ENCODE peak calls at places on chromosomes 3 and 15, in seven cellular contexts. J is CD8-positive, alpha-beta memory T cell; U is NT2/D1; A is left ventricle myocardium inferior; S is coronary artery; M is WERI-Rb-1; P is AG04450. O is an unnamed sample.

GRCh38 chr15:64483749-64484148 is 23.4 kb downstream of the ZNF609 start:
- DNase-seq in P (no peak), U (no peak), A (no peak), J (no peak), M (no peak), S (no peak), O (no peak)

GRCh38 chr15:67125589-67126502 is 60.4 kb downstream of the SMAD3 start:
- DNase-seq in P (peak), U (no peak), S (peak), M (no peak), A (peak), J (no peak), O (peak)

GRCh38 chr15:65835452-65835851 is 33.8 kb upstream of the RAB11A start:
- DNase-seq in S (no peak), M (no peak), P (no peak), A (no peak), J (no peak), U (no peak), O (no peak)

GRCh38 chr3:151946606-151947005 is 73.2 kb downstream of the SUCNR1 start:
- DNase-seq in M (no peak), U (no peak), S (no peak), P (no peak), A (no peak), J (no peak), O (no peak)

GRCh38 chr15:95946946-95947345 is 383.6 kb upstream of the NR2F2 start:
- DNase-seq in J (no peak), P (no peak), S (no peak), M (no peak), A (no peak), U (no peak), O (no peak)

GRCh38 chr3:46466273-46466672 is 1.6 kb upstream of the LTF start:
- DNase-seq in P (no peak), U (no peak), S (peak), A (peak), J (no peak), M (no peak), O (no peak)

GRCh38 chr15:49242820-49243219 is 72.8 kb downstream of the GALK2 start:
- DNase-seq in A (no peak), J (no peak), P (peak), U (peak), M (no peak), S (no peak), O (no peak)

GRCh38 chr3:4976109-4976508 is 3.1 kb upstream of the BHLHE40 start:
- DNase-seq in S (no peak), A (peak), M (peak), P (no peak), U (peak), J (no peak), O (no peak)

GRCh38 chr15:85407421-85408269 is 27.2 kb downstream of the AKAP13 start:
- DNase-seq in S (no peak), M (no peak), J (no peak), P (peak), A (no peak), U (no peak), O (no peak)

GRCh38 chr3:127137757-127138536 is 55.0 kb upstream of the PRR23E start:
- DNase-seq in A (no peak), S (no peak), J (no peak), M (no peak), P (no peak), U (no peak), O (no peak)

GRCh38 chr15:56715220-56715619 is 18.1 kb downstream of the ZNF280D start:
- DNase-seq in S (no peak), J (no peak), A (no peak), U (no peak), M (no peak), P (no peak), O (no peak)

GRCh38 chr3:107082527-107082926 is 294.7 kb upstream of the CCDC54 start:
- DNase-seq in M (no peak), S (no peak), P (no peak), A (no peak), J (no peak), U (no peak), O (no peak)

GRCh38 chr3:19885468-19885867 is 48.5 kb downstream of the EFHB start:
- DNase-seq in J (no peak), M (no peak), U (peak), P (no peak), S (no peak), A (no peak), O (no peak)

GRCh38 chr3:51619983-51620382 is 51.1 kb upstream of the TEX264 start:
- DNase-seq in M (no peak), U (no peak), S (no peak), A (no peak), J (no peak), P (no peak), O (no peak)

GRCh38 chr15:98703291-98703690 is 55.0 kb downstream of the IGF1R start:
- DNase-seq in U (no peak), S (no peak), M (no peak), P (no peak), J (no peak), A (no peak), O (no peak)

GRCh38 chr15:100769043-100769974 is 110.3 kb upstream of the ALDH1A3 start:
- DNase-seq in U (no peak), S (peak), P (no peak), A (no peak), M (no peak), J (no peak), O (no peak)

GRCh38 chr15:85289677-85290365 is 90.6 kb upstream of the AKAP13 start:
- DNase-seq in J (no peak), M (peak), U (no peak), A (peak), S (no peak), P (no peak), O (no peak)

GRCh38 chr3:116340680-116341216 is 104.5 kb downstream of the LSAMP start:
- DNase-seq in S (no peak), J (no peak), M (no peak), U (no peak), P (no peak), A (no peak), O (no peak)

GRCh38 chr15:55707523-55707922 is 35.4 kb downstream of the PRTG start:
- DNase-seq in P (no peak), U (no peak), A (no peak), M (no peak), S (no peak), J (no peak), O (no peak)

GRCh38 chr3:78906245-78906644 is 861.6 kb downstream of the ROBO1 start:
- DNase-seq in J (no peak), U (no peak), S (no peak), M (no peak), P (no peak), A (no peak), O (no peak)

GRCh38 chr3:48560648-48561018 is 2.9 kb downstream of the UCN2 start:
- DNase-seq in J (no peak), S (no peak), M (peak), A (peak), P (no peak), U (no peak), O (no peak)

GRCh38 chr3:18225709-18226108 is 199.4 kb downstream of the SATB1 start:
- DNase-seq in J (no peak), M (no peak), U (no peak), S (no peak), P (no peak), A (no peak), O (no peak)

GRCh38 chr3:126961791-126962461 is 21.0 kb upstream of the PLXNA1 start:
- DNase-seq in M (no peak), A (peak), P (no peak), S (no peak), U (no peak), J (no peak), O (no peak)

GRCh38 chr15:62712455-62712839 is 330.1 kb upstream of the TPM1 start:
- DNase-seq in U (no peak), S (no peak), A (no peak), J (no peak), P (no peak), M (no peak), O (no peak)

GRCh38 chr3:42704136-42704841 is 1.7 kb upstream of the HHATL start:
- DNase-seq in A (no peak), P (no peak), M (no peak), S (peak), U (no peak), J (no peak), O (no peak)

DNA sequence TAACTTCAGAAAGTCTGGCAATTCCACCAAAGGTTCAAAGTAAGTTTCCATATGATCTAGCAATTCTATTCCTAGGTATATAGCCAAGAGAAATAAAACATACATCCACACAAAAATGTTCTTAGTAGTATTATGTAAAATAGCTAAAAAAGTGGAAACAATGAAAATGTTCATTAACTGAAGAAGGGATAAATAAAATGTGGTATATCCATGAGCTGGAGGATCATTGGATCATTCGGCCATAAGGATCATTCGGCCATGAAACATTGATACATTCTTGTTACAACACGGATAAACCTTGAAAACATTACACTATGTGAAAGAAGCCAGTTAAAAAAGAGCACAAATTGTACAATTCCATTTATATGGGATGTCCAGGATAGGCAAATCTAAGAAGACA is 2.4 kb downstream of the KPNA4 start:
- DNase-seq in P (no peak), A (no peak), U (no peak), J (no peak), S (no peak), M (no peak), O (no peak)
- H3K4me3 ChIP-seq in P (peak), A (peak), U (no peak), J (no peak), S (peak), M (no peak), O (peak)

DNA sequence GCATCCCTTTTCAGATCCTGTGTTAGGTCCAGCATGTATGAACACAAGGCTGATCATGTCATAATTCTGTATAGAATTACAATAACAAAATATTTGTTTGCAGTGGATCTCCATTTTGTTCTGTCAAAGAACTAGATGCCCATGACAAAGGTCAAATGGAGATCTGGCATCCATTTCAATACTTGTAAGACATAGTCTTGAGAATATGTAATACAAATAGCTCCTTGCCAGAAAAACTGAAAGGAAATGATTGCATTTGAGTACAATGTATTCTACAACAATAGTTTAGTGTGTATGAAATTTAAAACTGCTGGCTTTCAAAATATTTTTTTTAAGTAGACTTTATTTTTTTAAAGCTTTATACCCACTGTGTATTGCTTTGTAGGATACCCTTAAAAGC is 101.1 kb downstream of the CMSS1 start:
- DNase-seq in U (no peak), J (no peak), M (no peak), S (no peak), A (no peak), P (no peak), O (no peak)
- H3K4me3 ChIP-seq in U (no peak), J (no peak), M (no peak), S (no peak), A (no peak), P (no peak), O (no peak)

DNA sequence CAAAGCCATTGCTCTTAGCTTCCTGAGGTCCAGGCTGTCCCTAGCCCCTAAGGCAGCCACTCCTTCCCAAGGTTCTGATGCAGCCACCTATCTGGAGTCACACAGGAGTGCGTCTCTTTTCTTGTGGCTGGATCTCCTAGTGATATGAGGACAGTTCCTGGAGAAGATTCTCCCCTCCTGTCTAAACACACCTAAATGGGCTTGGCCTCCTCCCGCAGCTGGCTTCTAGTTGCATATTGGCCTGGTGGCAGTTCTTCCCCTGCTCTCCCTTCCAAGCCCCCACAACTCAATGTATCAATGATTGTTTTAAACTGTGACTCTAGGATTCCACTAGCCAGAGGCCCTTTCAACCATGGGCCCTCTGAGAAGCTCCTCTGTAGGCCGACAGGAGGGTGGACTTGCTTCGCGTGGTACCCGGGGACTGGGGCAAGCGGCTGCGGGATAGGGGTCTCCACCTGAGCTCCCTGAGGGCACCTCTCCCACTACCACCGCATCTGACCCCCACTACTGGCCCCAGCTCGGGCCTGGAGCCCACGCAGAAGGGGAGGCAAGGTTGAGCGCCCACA is 1.4 kb downstream of the ITGA11 start:
- DNase-seq in J (no peak), M (no peak), U (no peak), S (no peak), A (no peak), P (no peak), O (no peak)
- H3K4me3 ChIP-seq in J (no peak), M (no peak), U (no peak), S (peak), A (peak), P (peak), O (peak)

GRCh38 chr15:44311136-44311535 is 22.6 kb downstream of the GOLM2 start:
- DNase-seq in M (no peak), U (no peak), A (no peak), P (no peak), J (no peak), S (no peak), O (no peak)

GRCh38 chr15:44307712-44308111 is 19.2 kb downstream of the GOLM2 start:
- DNase-seq in J (no peak), P (no peak), M (no peak), S (no peak), A (no peak), U (no peak), O (no peak)

GRCh38 chr15:44308874-44309273 is 20.4 kb downstream of the GOLM2 start:
- DNase-seq in U (no peak), S (no peak), M (no peak), A (no peak), P (no peak), J (no peak), O (no peak)

GRCh38 chr15:44312108-44312507 is 23.6 kb downstream of the GOLM2 start:
- DNase-seq in J (no peak), U (no peak), S (no peak), M (no peak), P (no peak), A (no peak), O (no peak)

GRCh38 chr15:44308415-44308814 is 19.9 kb downstream of the GOLM2 start:
- DNase-seq in M (no peak), J (no peak), S (no peak), P (no peak), U (no peak), A (no peak), O (no peak)
- H3K4me3 ChIP-seq in M (no peak), J (no peak), S (no peak), P (no peak), U (no peak), A (no peak), O (no peak)

DNA sequence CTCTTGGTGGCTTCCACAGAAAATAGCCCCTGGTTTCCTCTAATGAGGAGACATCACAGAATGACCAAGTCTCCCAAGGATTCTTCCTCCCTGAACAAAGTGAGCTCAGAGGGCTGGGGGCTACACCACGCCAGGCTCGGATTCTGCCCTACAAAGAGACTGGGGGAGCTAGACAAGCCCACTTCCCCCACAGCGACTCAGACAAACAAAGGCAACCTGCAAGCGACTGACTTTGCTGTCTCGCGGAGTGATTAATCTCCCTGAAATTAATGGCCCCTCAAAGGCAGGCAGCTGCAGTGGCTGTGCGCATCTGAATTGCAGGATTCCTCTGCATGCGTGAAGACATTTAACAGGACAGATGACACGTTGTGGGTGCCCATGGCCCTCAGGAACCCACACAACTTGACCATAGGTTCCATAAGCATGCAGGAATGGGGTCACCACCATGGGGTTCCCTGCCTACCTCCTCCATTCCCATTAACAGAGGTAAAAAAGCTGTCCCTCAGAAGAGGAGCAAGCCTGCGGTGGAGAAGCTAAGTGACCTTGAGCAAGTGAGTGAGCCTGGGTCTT is 18.4 kb downstream of the CTXND1 start:
- DNase-seq in S (peak), M (no peak), P (no peak), J (no peak), U (no peak), A (no peak), O (no peak)
- H3K4me3 ChIP-seq in S (no peak), M (no peak), P (no peak), J (no peak), U (no peak), A (no peak), O (no peak)

O was measured in BJ.